ENCODE peak calls at places on chromosome 20, in nine cellular contexts. One of them, this sample, is unnamed.

GRCh38 chr20:2914160-2914559 is 40.9 kb downstream of the PTPRA start:
- DNase-seq in stomach: no peak
- DNase-seq in tibial artery: no peak
- DNase-seq in mammary epithelial cell: peak
- DNase-seq in astrocyte of the spinal cord: peak
- DNase-seq in HFF-Myc: no peak
- DNase-seq in fibroblast of the aortic adventitia: no peak
- DNase-seq in ascending aorta: no peak
- DNase-seq in epithelial cell of esophagus: peak
- DNase-seq in this sample: peak

GRCh38 chr20:42441196-42441861 is 748.4 kb downstream of the PTPRT start:
- DNase-seq in stomach: no peak
- DNase-seq in tibial artery: no peak
- DNase-seq in mammary epithelial cell: no peak
- DNase-seq in astrocyte of the spinal cord: no peak
- DNase-seq in HFF-Myc: no peak
- DNase-seq in fibroblast of the aortic adventitia: no peak
- DNase-seq in ascending aorta: no peak
- DNase-seq in epithelial cell of esophagus: no peak
- DNase-seq in this sample: no peak

GRCh38 chr20:32635764-32636163 is 38.0 kb downstream of the C20orf203 start:
- DNase-seq in stomach: no peak
- DNase-seq in tibial artery: no peak
- DNase-seq in mammary epithelial cell: no peak
- DNase-seq in astrocyte of the spinal cord: peak
- DNase-seq in HFF-Myc: no peak
- DNase-seq in fibroblast of the aortic adventitia: peak
- DNase-seq in ascending aorta: no peak
- DNase-seq in epithelial cell of esophagus: no peak
- DNase-seq in this sample: peak

GRCh38 chr20:59835057-59835447 is 98.4 kb downstream of the SYCP2 start:
- DNase-seq in stomach: no peak
- DNase-seq in tibial artery: no peak
- DNase-seq in mammary epithelial cell: no peak
- DNase-seq in astrocyte of the spinal cord: peak
- DNase-seq in HFF-Myc: no peak
- DNase-seq in fibroblast of the aortic adventitia: no peak
- DNase-seq in ascending aorta: no peak
- DNase-seq in epithelial cell of esophagus: no peak
- DNase-seq in this sample: peak

GRCh38 chr20:25484224-25484846 is 76.9 kb downstream of the GINS1 start:
- DNase-seq in stomach: no peak
- DNase-seq in tibial artery: no peak
- DNase-seq in mammary epithelial cell: peak
- DNase-seq in astrocyte of the spinal cord: no peak
- DNase-seq in HFF-Myc: no peak
- DNase-seq in fibroblast of the aortic adventitia: no peak
- DNase-seq in ascending aorta: no peak
- DNase-seq in epithelial cell of esophagus: peak
- DNase-seq in this sample: no peak

GRCh38 chr20:3696745-3697587 is 15.2 kb upstream of the ADAM33 start:
- DNase-seq in stomach: no peak
- DNase-seq in tibial artery: no peak
- DNase-seq in mammary epithelial cell: no peak
- DNase-seq in astrocyte of the spinal cord: no peak
- DNase-seq in HFF-Myc: no peak
- DNase-seq in fibroblast of the aortic adventitia: no peak
- DNase-seq in ascending aorta: no peak
- DNase-seq in epithelial cell of esophagus: no peak
- DNase-seq in this sample: no peak

GRCh38 chr20:38751360-38751976 is 3.2 kb downstream of the ACTR5 start:
- DNase-seq in stomach: no peak
- DNase-seq in tibial artery: no peak
- DNase-seq in mammary epithelial cell: no peak
- DNase-seq in astrocyte of the spinal cord: peak
- DNase-seq in HFF-Myc: no peak
- DNase-seq in fibroblast of the aortic adventitia: peak
- DNase-seq in ascending aorta: no peak
- DNase-seq in epithelial cell of esophagus: peak
- DNase-seq in this sample: peak

GRCh38 chr20:35866446-35867202 is 87.7 kb downstream of the SCAND1 start:
- DNase-seq in stomach: no peak
- DNase-seq in tibial artery: no peak
- DNase-seq in mammary epithelial cell: no peak
- DNase-seq in astrocyte of the spinal cord: peak
- DNase-seq in HFF-Myc: no peak
- DNase-seq in fibroblast of the aortic adventitia: peak
- DNase-seq in ascending aorta: no peak
- DNase-seq in epithelial cell of esophagus: peak
- DNase-seq in this sample: peak

GRCh38 chr20:52572687-52573086 is 381.1 kb upstream of the ZFP64 start:
- DNase-seq in stomach: no peak
- DNase-seq in tibial artery: no peak
- DNase-seq in mammary epithelial cell: no peak
- DNase-seq in astrocyte of the spinal cord: peak
- DNase-seq in HFF-Myc: no peak
- DNase-seq in fibroblast of the aortic adventitia: no peak
- DNase-seq in ascending aorta: no peak
- DNase-seq in epithelial cell of esophagus: peak
- DNase-seq in this sample: no peak

GRCh38 chr20:2282181-2282580 is 13.6 kb upstream of the TGM3 start:
- DNase-seq in stomach: no peak
- DNase-seq in tibial artery: no peak
- DNase-seq in mammary epithelial cell: peak
- DNase-seq in astrocyte of the spinal cord: no peak
- DNase-seq in HFF-Myc: no peak
- DNase-seq in fibroblast of the aortic adventitia: no peak
- DNase-seq in ascending aorta: no peak
- DNase-seq in epithelial cell of esophagus: peak
- DNase-seq in this sample: no peak

GRCh38 chr20:58610811-58611210 is 40.3 kb upstream of the STX16 start:
- DNase-seq in stomach: no peak
- DNase-seq in tibial artery: no peak
- DNase-seq in mammary epithelial cell: no peak
- DNase-seq in astrocyte of the spinal cord: no peak
- DNase-seq in HFF-Myc: no peak
- DNase-seq in fibroblast of the aortic adventitia: no peak
- DNase-seq in ascending aorta: no peak
- DNase-seq in epithelial cell of esophagus: no peak
- DNase-seq in this sample: no peak

GRCh38 chr20:25288291-25289181 is 40.7 kb downstream of the PYGB start:
- DNase-seq in stomach: no peak
- DNase-seq in tibial artery: peak
- DNase-seq in mammary epithelial cell: no peak
- DNase-seq in astrocyte of the spinal cord: no peak
- DNase-seq in HFF-Myc: no peak
- DNase-seq in fibroblast of the aortic adventitia: no peak
- DNase-seq in ascending aorta: peak
- DNase-seq in epithelial cell of esophagus: no peak
- DNase-seq in this sample: no peak

DNA sequence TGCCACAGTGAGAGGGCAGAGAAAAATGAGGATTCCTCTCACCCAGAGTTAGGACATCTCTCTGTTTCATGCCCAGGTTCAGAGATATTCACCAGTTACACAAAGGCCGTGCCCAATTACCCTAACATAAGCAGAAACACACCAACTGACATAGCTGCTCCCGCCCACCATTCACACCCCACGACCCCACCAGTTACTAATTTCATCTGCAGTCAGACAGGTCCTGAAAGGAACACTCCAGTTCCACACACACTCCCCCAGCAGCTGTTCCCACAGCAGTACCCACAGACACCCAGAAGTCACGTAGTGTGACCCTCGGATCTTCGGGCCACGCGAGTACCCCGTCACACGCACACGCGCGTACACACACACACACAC is 532 bp downstream of the TMEM74B start:
- DNase-seq in stomach: no peak
- DNase-seq in tibial artery: no peak
- DNase-seq in mammary epithelial cell: no peak
- DNase-seq in astrocyte of the spinal cord: no peak
- DNase-seq in HFF-Myc: no peak
- DNase-seq in fibroblast of the aortic adventitia: no peak
- DNase-seq in ascending aorta: no peak
- DNase-seq in epithelial cell of esophagus: no peak
- DNase-seq in this sample: no peak
- H3K4me3 ChIP-seq in stomach: peak
- H3K4me3 ChIP-seq in tibial artery: no peak
- H3K4me3 ChIP-seq in mammary epithelial cell: no peak
- H3K4me3 ChIP-seq in astrocyte of the spinal cord: no peak
- H3K4me3 ChIP-seq in HFF-Myc: no peak
- H3K4me3 ChIP-seq in fibroblast of the aortic adventitia: no peak
- H3K4me3 ChIP-seq in ascending aorta: no peak
- H3K4me3 ChIP-seq in epithelial cell of esophagus: no peak
- H3K4me3 ChIP-seq in this sample: no peak

DNA sequence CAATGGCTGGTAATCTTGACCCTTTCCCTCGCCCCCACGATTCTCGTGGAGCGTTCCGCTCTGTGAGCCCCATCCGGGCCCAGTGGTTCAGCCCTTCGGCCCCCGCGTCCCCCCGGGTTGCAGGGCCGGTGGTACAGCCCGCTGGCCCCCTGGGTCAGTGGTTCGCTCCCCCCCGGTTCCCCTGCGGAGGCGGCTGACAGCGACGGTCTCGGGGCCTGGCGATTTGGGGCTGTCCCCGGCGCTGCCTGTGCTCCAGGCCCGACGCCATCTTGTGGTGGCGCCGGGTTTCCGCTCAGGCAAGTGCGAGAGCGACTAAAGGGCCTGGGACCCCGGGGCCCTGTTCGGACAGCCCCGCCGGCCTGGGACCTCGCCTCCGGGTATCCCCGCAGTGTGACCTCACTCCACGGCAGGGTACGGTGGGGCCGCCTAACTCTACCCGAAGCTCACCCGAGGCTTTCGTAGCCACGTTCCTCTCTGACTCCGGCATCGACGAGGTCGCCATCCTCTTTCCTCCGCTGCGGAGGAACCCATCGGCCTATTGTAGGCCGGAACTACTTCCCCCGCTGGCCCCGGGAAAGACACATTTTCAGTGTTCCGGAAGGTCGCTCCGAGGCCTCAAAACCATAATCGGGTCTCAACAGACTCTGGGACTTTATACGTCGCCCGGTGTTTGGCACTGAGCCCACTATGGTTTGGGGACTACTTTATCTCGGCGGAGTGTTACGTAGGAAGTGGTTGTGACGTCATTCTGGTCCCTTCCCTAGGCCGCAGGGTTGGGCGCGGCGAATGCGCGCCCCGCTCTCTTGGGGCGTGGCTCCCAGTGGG is at the start of gene ZNF335:
- DNase-seq in stomach: peak
- DNase-seq in tibial artery: peak
- DNase-seq in mammary epithelial cell: peak
- DNase-seq in astrocyte of the spinal cord: peak
- DNase-seq in HFF-Myc: peak
- DNase-seq in fibroblast of the aortic adventitia: peak
- DNase-seq in ascending aorta: peak
- DNase-seq in epithelial cell of esophagus: peak
- DNase-seq in this sample: peak
- TF ChIP-seq CTCF in stomach: peak
- TF ChIP-seq CTCF in tibial artery: peak
- TF ChIP-seq CTCF in mammary epithelial cell: no peak
- TF ChIP-seq CTCF in astrocyte of the spinal cord: no peak
- TF ChIP-seq CTCF in HFF-Myc: peak
- TF ChIP-seq CTCF in fibroblast of the aortic adventitia: peak
- TF ChIP-seq CTCF in ascending aorta: peak
- TF ChIP-seq CTCF in epithelial cell of esophagus: peak
- TF ChIP-seq CTCF in this sample: peak

GRCh38 chr20:48720256-48721020 is 107.4 kb downstream of the PREX1 start:
- DNase-seq in stomach: no peak
- DNase-seq in tibial artery: peak
- DNase-seq in mammary epithelial cell: no peak
- DNase-seq in astrocyte of the spinal cord: no peak
- DNase-seq in HFF-Myc: no peak
- DNase-seq in fibroblast of the aortic adventitia: no peak
- DNase-seq in ascending aorta: no peak
- DNase-seq in epithelial cell of esophagus: no peak
- DNase-seq in this sample: no peak

GRCh38 chr20:48721324-48722001 is 106.3 kb downstream of the PREX1 start:
- DNase-seq in stomach: no peak
- DNase-seq in tibial artery: peak
- DNase-seq in mammary epithelial cell: no peak
- DNase-seq in astrocyte of the spinal cord: peak
- DNase-seq in HFF-Myc: no peak
- DNase-seq in fibroblast of the aortic adventitia: no peak
- DNase-seq in ascending aorta: no peak
- DNase-seq in epithelial cell of esophagus: no peak
- DNase-seq in this sample: peak

GRCh38 chr20:48717959-48718223 is 109.9 kb downstream of the PREX1 start:
- DNase-seq in stomach: no peak
- DNase-seq in tibial artery: no peak
- DNase-seq in mammary epithelial cell: no peak
- DNase-seq in astrocyte of the spinal cord: no peak
- DNase-seq in HFF-Myc: no peak
- DNase-seq in fibroblast of the aortic adventitia: no peak
- DNase-seq in ascending aorta: no peak
- DNase-seq in epithelial cell of esophagus: no peak
- DNase-seq in this sample: no peak

GRCh38 chr20:48718914-48719578 is 108.8 kb downstream of the PREX1 start:
- DNase-seq in stomach: no peak
- DNase-seq in tibial artery: peak
- DNase-seq in mammary epithelial cell: no peak
- DNase-seq in astrocyte of the spinal cord: no peak
- DNase-seq in HFF-Myc: no peak
- DNase-seq in fibroblast of the aortic adventitia: no peak
- DNase-seq in ascending aorta: no peak
- DNase-seq in epithelial cell of esophagus: no peak
- DNase-seq in this sample: no peak

DNA sequence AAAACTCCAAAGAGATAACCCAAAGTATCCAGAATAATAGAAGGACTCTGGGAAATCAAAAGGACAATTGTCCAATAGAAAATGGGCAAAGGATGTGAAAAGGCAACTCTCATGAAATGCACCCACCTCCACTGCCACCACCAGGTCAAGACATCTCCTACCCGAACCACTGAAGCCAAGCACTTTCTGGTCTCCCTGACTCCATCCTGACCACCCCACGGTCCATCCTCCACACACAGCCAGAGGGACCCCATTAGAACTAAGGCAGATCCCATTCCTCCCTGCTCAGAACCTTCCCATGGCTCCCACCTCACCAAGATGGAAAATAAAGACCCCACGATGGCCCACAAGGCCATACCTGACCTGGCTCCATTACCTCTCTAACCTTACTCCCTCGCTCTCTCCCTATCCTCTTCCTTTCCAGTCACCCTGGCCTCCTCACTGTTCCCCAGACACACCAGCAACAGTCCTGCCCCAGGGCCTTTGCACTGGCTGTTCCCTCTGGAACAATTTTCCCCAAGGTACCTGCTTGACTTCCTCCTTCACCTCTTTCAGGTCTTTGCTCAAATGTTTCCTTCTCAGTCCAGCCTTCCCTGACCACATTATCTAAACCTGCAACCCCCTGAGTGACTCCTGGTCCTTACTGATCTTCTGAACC is 108.1 kb downstream of the PREX1 start:
- DNase-seq in stomach: no peak
- DNase-seq in tibial artery: peak
- DNase-seq in mammary epithelial cell: no peak
- DNase-seq in astrocyte of the spinal cord: no peak
- DNase-seq in HFF-Myc: no peak
- DNase-seq in fibroblast of the aortic adventitia: no peak
- DNase-seq in ascending aorta: no peak
- DNase-seq in epithelial cell of esophagus: no peak
- DNase-seq in this sample: no peak
- H3K4me3 ChIP-seq in stomach: no peak
- H3K4me3 ChIP-seq in tibial artery: no peak
- H3K4me3 ChIP-seq in mammary epithelial cell: no peak
- H3K4me3 ChIP-seq in astrocyte of the spinal cord: no peak
- H3K4me3 ChIP-seq in HFF-Myc: no peak
- H3K4me3 ChIP-seq in fibroblast of the aortic adventitia: no peak
- H3K4me3 ChIP-seq in ascending aorta: no peak
- H3K4me3 ChIP-seq in epithelial cell of esophagus: no peak
- H3K4me3 ChIP-seq in this sample: no peak

GRCh38 chr20:62860391-62860923 is 1.2 kb downstream of the TCFL5 start:
- DNase-seq in stomach: no peak
- DNase-seq in tibial artery: no peak
- DNase-seq in mammary epithelial cell: peak
- DNase-seq in astrocyte of the spinal cord: no peak
- DNase-seq in HFF-Myc: no peak
- DNase-seq in fibroblast of the aortic adventitia: peak
- DNase-seq in ascending aorta: no peak
- DNase-seq in epithelial cell of esophagus: peak
- DNase-seq in this sample: peak
- TF ChIP-seq CTCF in stomach: no peak
- TF ChIP-seq CTCF in tibial artery: no peak
- TF ChIP-seq CTCF in mammary epithelial cell: no peak
- TF ChIP-seq CTCF in astrocyte of the spinal cord: peak
- TF ChIP-seq CTCF in HFF-Myc: peak
- TF ChIP-seq CTCF in fibroblast of the aortic adventitia: peak
- TF ChIP-seq CTCF in ascending aorta: no peak
- TF ChIP-seq CTCF in epithelial cell of esophagus: peak
- TF ChIP-seq CTCF in this sample: peak